ENCODE peak calls at places on chromosomes 4 and X, in six cellular contexts. C is endothelial cell, M is HTR-8/SVneo, Y is iris pigment epithelial cell, H is retina, J is cardiac fibroblast. N is an unnamed sample.

GRCh38 chr4:41679991-41680390 is 68.5 kb downstream of the PHOX2B start:
- DNase-seq in H (no peak), C (no peak), M (no peak), Y (no peak), J (no peak), N (no peak)

GRCh38 chrX:155819966-155820491 is 61.1 kb upstream of the VAMP7 start:
- DNase-seq in J (peak), Y (peak), M (peak), C (peak), H (peak), N (peak)

GRCh38 chr4:159649237-159649636 is 546.4 kb downstream of the RAPGEF2 start:
- DNase-seq in H (no peak), Y (no peak), M (no peak), J (no peak), C (no peak), N (no peak)

GRCh38 chr4:110087116-110087708 is 111.2 kb downstream of the ELOVL6 start:
- DNase-seq in H (no peak), M (peak), Y (peak), J (peak), C (no peak), N (no peak)

GRCh38 chrX:23435575-23435974 is 100.9 kb downstream of the PTCHD1 start:
- DNase-seq in M (no peak), Y (no peak), H (no peak), J (no peak), C (no peak), N (no peak)

GRCh38 chrX:39201305-39201990 is 400.2 kb downstream of the MID1IP1 start:
- DNase-seq in H (no peak), M (no peak), J (peak), Y (peak), C (no peak), N (no peak)

GRCh38 chr4:7101692-7102515 is 34.0 kb upstream of the GRPEL1 start:
- DNase-seq in M (peak), H (peak), Y (peak), J (peak), C (peak), N (peak)

GRCh38 chr4:46073778-46074177 is 50.1 kb downstream of the GABRG1 start:
- DNase-seq in J (no peak), H (no peak), C (no peak), Y (no peak), M (no peak), N (no peak)

GRCh38 chr4:128649575-128650205 is 159.8 kb upstream of the JADE1 start:
- DNase-seq in J (peak), H (no peak), Y (peak), C (no peak), M (peak), N (no peak)

GRCh38 chrX:55056820-55057690 is 17.8 kb upstream of the PAGE2B start:
- DNase-seq in H (peak), C (no peak), J (peak), Y (peak), M (no peak), N (no peak)

GRCh38 chr4:120977435-120977997 is 55.0 kb upstream of the PRDM5 start:
- DNase-seq in J (peak), C (peak), Y (peak), H (peak), M (peak), N (no peak)

GRCh38 chrX:5458300-5458699 is 770.4 kb downstream of the NLGN4X start:
- DNase-seq in C (peak), M (no peak), H (no peak), J (no peak), Y (peak), N (no peak)

GRCh38 chr4:76881375-76881774 is 16.6 kb downstream of the SOWAHB start:
- DNase-seq in Y (no peak), C (no peak), M (no peak), J (no peak), H (no peak), N (no peak)

GRCh38 chr4:1488831-1489638 is 82.8 kb upstream of the NKX1-1 start:
- DNase-seq in J (no peak), Y (no peak), H (no peak), M (no peak), C (no peak), N (no peak)

GRCh38 chr4:111066447-111066846 is 443.6 kb upstream of the PITX2 start:
- DNase-seq in C (no peak), J (peak), M (no peak), H (no peak), Y (peak), N (no peak)

GRCh38 chr4:8405516-8405875 is 35.0 kb downstream of the ACOX3 start:
- DNase-seq in J (no peak), C (no peak), H (no peak), Y (no peak), M (no peak), N (no peak)

GRCh38 chr4:164880489-164881262 is 3.7 kb downstream of the APELA start:
- DNase-seq in C (no peak), M (no peak), Y (no peak), J (no peak), H (no peak), N (no peak)

GRCh38 chrX:145817666-145818521 is at the start of gene SLITRK2:
- DNase-seq in H (peak), C (peak), J (no peak), M (no peak), Y (no peak), N (no peak)

GRCh38 chr4:135177323-135177722 is 975.7 kb upstream of the PABPC4L start:
- DNase-seq in J (no peak), M (no peak), H (no peak), Y (no peak), C (no peak), N (no peak)

GRCh38 chr4:10260777-10261176 is 144.2 kb upstream of the WDR1 start:
- DNase-seq in J (peak), M (no peak), C (no peak), H (no peak), Y (no peak), N (no peak)

GRCh38 chr4:53786632-53787031 is 195.3 kb upstream of the LNX1 start:
- DNase-seq in C (no peak), Y (peak), J (peak), H (no peak), M (no peak), N (no peak)

GRCh38 chr4:41757521-41758156 is 9.1 kb upstream of the PHOX2B start:
- DNase-seq in J (no peak), H (no peak), C (no peak), Y (no peak), M (no peak), N (no peak)

GRCh38 chrX:138858946-138859345 is 147.4 kb upstream of the FGF13 start:
- DNase-seq in J (no peak), Y (peak), M (no peak), H (no peak), C (no peak), N (no peak)

GRCh38 chr4:124449881-124450280 is 262.7 kb downstream of the ANKRD50 start:
- DNase-seq in H (no peak), Y (no peak), M (no peak), J (no peak), C (no peak), N (no peak)

GRCh38 chrX:20641954-20642353 is 375.2 kb upstream of the RPS6KA3 start:
- DNase-seq in J (no peak), Y (no peak), M (no peak), C (no peak), H (no peak), N (no peak)

GRCh38 chr4:152032722-152033131 is 271.9 kb upstream of the GATB start:
- DNase-seq in H (no peak), M (no peak), J (peak), Y (peak), C (no peak), N (no peak)

GRCh38 chrX:43166874-43167273 is 388.9 kb upstream of the PPP1R2C start:
- DNase-seq in H (no peak), C (no peak), J (no peak), Y (no peak), M (no peak), N (no peak)

GRCh38 chr4:52244773-52245360 is 193.8 kb downstream of the SPATA18 start:
- DNase-seq in C (no peak), H (peak), M (no peak), Y (no peak), J (no peak), N (no peak)

GRCh38 chrX:49860867-49861535 is 18.3 kb upstream of the USP27X start:
- DNase-seq in M (no peak), J (no peak), Y (no peak), H (no peak), C (no peak), N (no peak)

GRCh38 chrX:53249387-53250042 is 24.5 kb upstream of the KDM5C start:
- DNase-seq in M (no peak), J (no peak), H (no peak), C (no peak), Y (no peak), N (no peak)

GRCh38 chr4:104983615-104984179 is 163.0 kb upstream of the TET2 start:
- DNase-seq in J (no peak), M (no peak), Y (no peak), H (no peak), C (no peak), N (no peak)

GRCh38 chr4:124783847-124784246 is 71.3 kb upstream of the ANKRD50 start:
- DNase-seq in H (no peak), C (no peak), M (no peak), Y (peak), J (peak), N (no peak)

GRCh38 chr4:159049780-159050375 is 53.0 kb upstream of the RAPGEF2 start:
- DNase-seq in C (no peak), M (no peak), J (no peak), H (no peak), Y (no peak), N (no peak)

GRCh38 chr4:82583897-82584604 is 22.3 kb upstream of the TMEM150C start:
- DNase-seq in H (no peak), M (no peak), C (no peak), Y (no peak), J (no peak), N (no peak)

GRCh38 chr4:75699299-75699698 is 25.1 kb upstream of the USO1 start:
- DNase-seq in M (no peak), C (no peak), J (no peak), Y (no peak), H (no peak), N (no peak)

GRCh38 chrX:40465735-40466551 is 114.8 kb upstream of the ATP6AP2 start:
- DNase-seq in H (no peak), J (peak), M (no peak), Y (no peak), C (no peak), N (no peak)

N was measured in sciatic nerve.